ENCODE peak calls at places on chromosomes 6 and 20, in eight cellular contexts. L is left ventricle myocardium inferior; Z is neural progenitor cell; N is A549; U is naive thymus-derived CD4-positive, alpha-beta T cell; J is IMR-90; G is neuronal stem cell; K is astrocyte. P is an unnamed sample. For H3K4me1, the result is how much of the 10 kb centered on the place peaks cover.

GRCh38 chr6:38095054-38095453 is 275.5 kb downstream of the ZFAND3 start:
- DNase-seq in Z (no peak), L (no peak), N (no peak), K (peak), J (peak), U (no peak), G (no peak), P (no peak)

GRCh38 chr6:130997061-130997753 is 65.8 kb downstream of the EPB41L2 start:
- DNase-seq in G (peak), J (peak), Z (peak), L (no peak), U (no peak), K (peak), N (no peak), P (no peak)

GRCh38 chr6:31299511-31299910 is 27.6 kb upstream of the HLA-C start:
- DNase-seq in G (no peak), Z (no peak), L (no peak), N (no peak), J (no peak), K (no peak), U (no peak), P (no peak)

GRCh38 chr6:116370328-116370716 is 425 bp upstream of the DSE start:
- DNase-seq in G (no peak), L (no peak), Z (no peak), U (no peak), K (no peak), N (peak), J (no peak), P (no peak)

GRCh38 chr6:11202513-11203305 is 29.8 kb downstream of the NEDD9 start:
- DNase-seq in J (peak), G (peak), K (peak), L (no peak), U (peak), Z (peak), N (no peak), P (no peak)

GRCh38 chr6:34656378-34657036 is 40.1 kb downstream of the ILRUN start:
- DNase-seq in K (peak), Z (no peak), N (no peak), G (no peak), U (peak), J (peak), L (no peak), P (no peak)

GRCh38 chr6:106125925-106126435 is 39.8 kb downstream of the PRDM1 start:
- DNase-seq in U (no peak), Z (no peak), N (no peak), G (no peak), K (no peak), J (no peak), L (no peak), P (no peak)

GRCh38 chr6:122482750-122483080 is 11.1 kb upstream of the SERINC1 start:
- DNase-seq in U (no peak), Z (peak), L (no peak), G (no peak), J (no peak), N (no peak), K (no peak), P (no peak)

GRCh38 chr6:36649721-36650484 is 28.6 kb upstream of the CDKN1A start:
- DNase-seq in J (no peak), N (no peak), U (no peak), L (no peak), K (no peak), Z (no peak), G (no peak), P (no peak)

GRCh38 chr20:50691585-50692552 is 527 bp upstream of the RIPOR3 start:
- DNase-seq in N (no peak), G (peak), L (no peak), K (peak), J (peak), Z (peak), U (no peak), P (no peak)

GRCh38 chr6:159066479-159066878 is 21.7 kb upstream of the TAGAP start:
- DNase-seq in U (no peak), K (no peak), N (no peak), G (no peak), L (no peak), J (no peak), Z (no peak), P (no peak)

GRCh38 chr6:159065751-159066329 is 21.0 kb upstream of the TAGAP start:
- DNase-seq in K (no peak), U (no peak), G (no peak), N (no peak), J (no peak), L (no peak), Z (no peak), P (no peak)

GRCh38 chr6:159062965-159063364 is 18.2 kb upstream of the TAGAP start:
- DNase-seq in J (no peak), G (no peak), U (no peak), Z (no peak), N (no peak), K (no peak), L (no peak), P (no peak)

GRCh38 chr6:159063549-159063948 is 18.8 kb upstream of the TAGAP start:
- DNase-seq in L (no peak), N (no peak), Z (no peak), J (no peak), G (no peak), U (no peak), K (no peak), P (no peak)

DNA sequence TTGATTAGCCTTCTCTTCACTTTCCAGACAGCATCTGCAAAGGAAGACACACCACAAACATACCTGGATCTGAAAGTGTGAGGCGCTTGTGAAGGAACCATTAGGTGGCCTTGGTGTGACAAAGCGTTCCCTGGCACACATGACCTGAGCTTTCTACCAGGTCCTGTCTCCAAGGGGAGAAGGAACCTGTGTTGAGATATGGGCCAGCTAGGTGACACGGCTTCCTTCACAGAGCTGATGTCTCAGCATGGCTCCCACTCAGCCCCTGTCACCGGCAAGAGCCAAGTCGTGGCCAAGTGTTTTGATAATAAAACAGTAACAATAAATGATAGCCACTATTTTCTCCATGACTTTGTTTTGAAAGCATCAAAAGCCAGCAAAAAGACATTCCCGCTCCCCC is 20.3 kb upstream of the TAGAP start:
- DNase-seq in U (no peak), L (no peak), J (no peak), Z (no peak), G (no peak), K (no peak), N (no peak), P (no peak)
- H3K4me1 ChIP-seq in U (half or more), L (under half), J (under half), Z (under half), G (under half), K (under half), N (under half), P (under half)

DNA sequence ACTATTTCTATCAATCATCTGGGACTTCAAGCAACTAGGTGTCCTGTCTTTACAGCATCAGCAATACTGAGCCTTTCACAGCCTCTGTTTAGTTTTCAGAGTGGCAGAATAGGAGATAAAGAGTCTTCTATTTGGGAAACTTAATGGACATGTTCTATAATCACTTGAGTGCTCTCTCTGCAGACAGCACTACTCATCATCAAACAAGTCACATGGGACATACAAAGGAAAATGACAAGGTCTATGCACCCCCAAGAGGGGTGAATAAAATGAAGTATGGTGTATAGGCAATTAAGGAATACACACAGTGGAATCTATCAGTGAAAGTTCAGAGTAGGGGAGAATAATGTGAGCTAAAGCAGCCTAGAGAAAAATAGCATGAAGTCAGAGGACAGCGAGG is 237.8 kb upstream of the THEMIS start:
- DNase-seq in Z (no peak), J (no peak), L (no peak), G (no peak), N (no peak), U (no peak), K (no peak), P (no peak)
- H3K4me3 ChIP-seq in Z (no peak), J (no peak), L (no peak), G (no peak), N (no peak), U (no peak), K (no peak), P (no peak)

GRCh38 chr20:19806806-19807691 is 49.0 kb downstream of the RIN2 start:
- DNase-seq in J (peak), L (no peak), U (no peak), Z (no peak), K (peak), N (peak), G (no peak), P (peak)
- H3K27ac ChIP-seq in J (peak), L (peak), U (no peak), Z (no peak), K (no peak), N (peak), G (no peak), P (peak)

DNA sequence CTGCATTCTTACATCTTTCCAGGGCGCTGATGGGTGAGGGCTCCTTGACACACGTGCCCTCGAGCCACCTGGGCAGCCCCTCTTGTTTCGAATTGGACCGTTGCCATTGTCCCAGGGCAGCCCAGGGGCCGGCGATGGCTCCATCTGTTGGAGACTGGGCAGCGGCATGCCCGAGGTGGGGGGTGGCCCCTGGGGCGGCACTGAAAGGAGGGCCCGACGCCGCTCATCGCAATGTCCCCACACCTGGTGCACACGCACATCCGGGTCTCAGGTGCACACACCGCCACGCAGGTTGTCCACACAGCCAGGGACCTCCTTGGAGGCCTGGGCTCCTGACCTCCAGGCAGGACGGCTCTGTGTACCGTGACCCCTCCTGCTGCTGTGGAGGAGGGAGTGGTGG is 18.0 kb downstream of the GATA5 start:
- DNase-seq in G (no peak), U (no peak), L (no peak), K (no peak), Z (no peak), N (no peak), J (no peak), P (no peak)
- H3K4me1 ChIP-seq in G (under half), U (under half), L (under half), K (under half), Z (under half), N (under half), J (under half), P (under half)

DNA sequence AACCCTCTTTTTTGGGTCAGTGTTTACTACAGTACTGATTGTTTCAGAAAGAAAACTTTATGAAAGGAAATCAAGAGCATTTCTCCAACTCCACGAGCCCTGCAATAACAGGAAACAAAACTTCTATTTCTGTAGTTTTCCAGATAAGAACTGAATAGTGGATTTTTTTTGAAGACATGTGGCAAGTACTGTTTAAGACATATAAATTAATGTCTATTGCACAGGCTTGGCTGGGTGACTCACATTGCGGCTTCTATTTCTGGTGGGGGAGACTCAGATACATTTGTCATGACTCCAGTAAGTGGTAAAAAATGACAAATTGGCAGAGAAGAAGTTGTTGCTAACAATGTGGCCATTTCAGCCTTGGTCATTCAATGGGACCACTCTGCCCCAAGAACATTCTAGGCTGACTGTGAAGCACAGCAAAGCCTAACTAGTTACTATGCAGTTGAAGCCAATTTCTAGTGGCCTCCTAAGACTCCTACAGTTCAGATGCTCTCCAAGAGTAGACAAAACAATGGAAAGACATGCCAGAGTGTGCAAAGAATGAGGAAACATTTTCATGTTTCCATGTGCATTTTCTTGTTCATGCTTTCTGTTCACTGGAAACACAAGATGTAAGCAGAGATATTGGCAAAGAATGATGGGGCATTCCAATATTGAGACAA is 200.9 kb downstream of the EDN1 start:
- DNase-seq in G (no peak), K (peak), Z (no peak), N (peak), U (no peak), L (no peak), J (peak), P (no peak)
- H3K4me3 ChIP-seq in G (no peak), K (peak), Z (no peak), N (no peak), U (no peak), L (no peak), J (no peak), P (no peak)

GRCh38 chr6:20696676-20697075 is 162.4 kb downstream of the CDKAL1 start:
- DNase-seq in N (no peak), L (no peak), U (no peak), K (peak), J (peak), Z (no peak), G (no peak), P (no peak)
- H3K27ac ChIP-seq in N (no peak), L (no peak), U (no peak), K (no peak), J (no peak), Z (no peak), G (no peak), P (no peak)

GRCh38 chr20:4225778-4226177 is 210.4 kb upstream of the RNF24 start:
- DNase-seq in J (peak), N (peak), G (no peak), Z (no peak), U (no peak), L (no peak), K (peak), P (no peak)
- H3K4me1 ChIP-seq in J (under half), N (half or more), G (under half), Z (under half), U (under half), L (under half), K (under half), P (under half)

P was measured in lung.